ENCODE peak calls at places on chromosomes 13 and 19, in six cellular contexts. G is thoracic aorta, O is RWPE1, A is EH, N is substantia nigra, B is left ventricle myocardium inferior. D is an unnamed sample.

GRCh38 chr13:34462843-34463242 is 479.2 kb upstream of the NBEA start:
- DNase-seq in G (no peak), N (no peak), A (peak), O (peak), B (peak), D (no peak)

GRCh38 chr19:43612374-43612773 is 486 bp downstream of the SRRM5 start:
- DNase-seq in O (no peak), A (no peak), N (no peak), G (no peak), B (no peak), D (no peak)

GRCh38 chr19:27635401-27635800 is 1577.5 kb downstream of the UQCRFS1 start:
- DNase-seq in A (no peak), O (no peak), G (no peak), B (no peak), N (no peak), D (no peak)

GRCh38 chr13:113561417-113562084 is 23.0 kb upstream of the TFDP1 start:
- DNase-seq in A (no peak), N (no peak), O (no peak), G (no peak), B (no peak), D (no peak)

GRCh38 chr19:18731562-18732008 is 48.1 kb downstream of the CRTC1 start:
- DNase-seq in O (peak), N (no peak), B (no peak), G (no peak), A (no peak), D (no peak)

GRCh38 chr13:25752957-25753540 is 298.8 kb downstream of the SHISA2 start:
- DNase-seq in N (no peak), G (peak), B (peak), O (peak), A (peak), D (no peak)

GRCh38 chr19:31356587-31357314 is 7.5 kb upstream of the TSHZ3 start:
- DNase-seq in A (no peak), N (no peak), B (peak), O (no peak), G (no peak), D (no peak)

GRCh38 chr19:12668937-12669271 is 2.3 kb downstream of the WDR83 start:
- DNase-seq in G (no peak), N (peak), B (peak), O (peak), A (peak), D (no peak)

GRCh38 chr13:111984349-111984748 is 82.6 kb upstream of the SOX1 start:
- DNase-seq in N (no peak), B (no peak), G (no peak), O (no peak), A (no peak), D (no peak)

GRCh38 chr19:51407631-51408131 is 9.8 kb downstream of the SIGLEC10 start:
- DNase-seq in A (peak), B (no peak), N (no peak), G (no peak), O (peak), D (no peak)

GRCh38 chr13:39149896-39150295 is 111.6 kb downstream of the NHLRC3 start:
- DNase-seq in A (no peak), B (no peak), N (no peak), G (no peak), O (no peak), D (no peak)

GRCh38 chr19:32864318-32865007 is 5.1 kb downstream of the SLC7A9 start:
- DNase-seq in N (no peak), B (no peak), G (no peak), O (no peak), A (no peak), D (no peak)

GRCh38 chr19:9741476-9742171 is 26.9 kb downstream of the ZNF846 start:
- DNase-seq in B (no peak), G (no peak), N (no peak), O (peak), A (no peak), D (no peak)

GRCh38 chr19:6744381-6745288 is 5.2 kb downstream of the TRIP10 start:
- DNase-seq in B (peak), N (peak), G (no peak), O (peak), A (peak), D (no peak)

GRCh38 chr13:50052478-50052877 is 37.2 kb downstream of the KCNRG start:
- DNase-seq in N (no peak), A (no peak), O (no peak), G (no peak), B (no peak), D (no peak)

GRCh38 chr19:46631481-46631880 is 4.5 kb downstream of the GNG8 start:
- DNase-seq in G (no peak), O (no peak), N (no peak), A (peak), B (peak), D (peak)

GRCh38 chr13:35496011-35496410 is 19.5 kb upstream of the MAB21L1 start:
- DNase-seq in O (no peak), B (no peak), G (no peak), N (no peak), A (no peak), D (no peak)

GRCh38 chr19:4847190-4847973 is 15.9 kb upstream of the TICAM1 start:
- DNase-seq in O (no peak), N (no peak), B (no peak), A (no peak), G (no peak), D (no peak)

GRCh38 chr19:53158119-53158656 is 665 bp downstream of the ZNF347 start:
- DNase-seq in B (peak), N (no peak), O (peak), A (peak), G (no peak), D (no peak)

GRCh38 chr19:42114412-42114811 is 17.8 kb downstream of the POU2F2 start:
- DNase-seq in O (no peak), N (no peak), A (no peak), G (no peak), B (no peak), D (peak)

GRCh38 chr13:28297341-28297740 is 159.0 kb downstream of the PAN3 start:
- DNase-seq in B (no peak), O (no peak), N (no peak), G (no peak), A (peak), D (no peak)

GRCh38 chr19:47036233-47036651 is 12.2 kb downstream of the TMEM160 start:
- DNase-seq in N (no peak), O (no peak), B (no peak), A (no peak), G (no peak), D (no peak)

GRCh38 chr13:49082653-49083536 is 107.2 kb downstream of the FNDC3A start:
- DNase-seq in O (peak), A (peak), B (no peak), N (no peak), G (no peak), D (no peak)

GRCh38 chr13:76148926-76149325 is 512.8 kb downstream of the LMO7 start:
- DNase-seq in A (peak), N (no peak), G (no peak), B (no peak), O (no peak), D (no peak)

GRCh38 chr19:33134571-33135041 is 2.7 kb downstream of the WDR88 start:
- DNase-seq in A (no peak), B (no peak), N (no peak), O (no peak), G (no peak), D (peak)

GRCh38 chr13:46469064-46469463 is 82.0 kb upstream of the RUBCNL start:
- DNase-seq in G (no peak), A (peak), O (no peak), N (no peak), B (no peak), D (no peak)

GRCh38 chr19:42693760-42694350 is 46.4 kb downstream of the PSG3 start:
- DNase-seq in G (no peak), B (no peak), O (peak), N (no peak), A (peak), D (no peak)

GRCh38 chr13:33251131-33251629 is 34.4 kb downstream of the STARD13 start:
- DNase-seq in G (peak), B (no peak), A (peak), O (peak), N (no peak), D (no peak)

GRCh38 chr19:55137915-55138314 is 11.1 kb downstream of the TNNT1 start:
- DNase-seq in O (no peak), G (no peak), A (no peak), B (no peak), N (no peak), D (no peak)